ENCODE peak calls at places on chromosomes 7 and 10, in nine cellular contexts. O is IMR-90, T is fibroblast of lung, I is HCT116, E is colonic mucosa, V is Peyer's patch, P is cardiac muscle cell, C is pancreas, H is iPS DF 6.9. W is an unnamed sample. For H3K4me1 and H3K36me3, the result is how much of the 10 kb centered on the place peaks cover.

GRCh38 chr10:34994565-34995142 is 95.5 kb downstream of the CUL2 start:
- DNase-seq in O (peak), T (peak), I (peak), E (peak), V (no peak), P (peak), C (peak), H (peak), W (peak)

GRCh38 chr7:128883622-128884549 is 21.2 kb downstream of the ATP6V1F start:
- DNase-seq in O (peak), T (peak), I (peak), E (peak), V (peak), P (peak), C (peak), H (no peak), W (peak)

GRCh38 chr10:1612910-1613309 is 124.4 kb downstream of the ADARB2 start:
- DNase-seq in O (no peak), T (no peak), I (no peak), E (no peak), V (no peak), P (no peak), C (no peak), H (no peak), W (no peak)

GRCh38 chr7:144378651-144379050 is 23.4 kb downstream of the ARHGEF5 start:
- DNase-seq in O (no peak), T (no peak), I (no peak), E (no peak), V (no peak), P (no peak), C (no peak), H (no peak), W (no peak)

GRCh38 chr7:140778975-140779374 is 82.5 kb downstream of the NDUFB2 start:
- DNase-seq in O (no peak), T (no peak), I (no peak), E (no peak), V (no peak), P (no peak), C (no peak), H (no peak), W (no peak)

GRCh38 chr7:138755831-138756590 is 41.8 kb upstream of the TMEM213 start:
- DNase-seq in O (no peak), T (peak), I (no peak), E (no peak), V (no peak), P (no peak), C (no peak), H (no peak), W (no peak)

GRCh38 chr7:20035279-20035875 is 181.8 kb downstream of the MACC1 start:
- DNase-seq in O (no peak), T (no peak), I (no peak), E (no peak), V (no peak), P (no peak), C (no peak), H (no peak), W (no peak)

GRCh38 chr10:70379581-70380176 is 2.7 kb downstream of the LRRC20 start:
- DNase-seq in O (no peak), T (peak), I (no peak), E (no peak), V (no peak), P (no peak), C (no peak), H (no peak), W (no peak)

GRCh38 chr10:44848211-44848610 is 62.9 kb upstream of the TMEM72 start:
- DNase-seq in O (no peak), T (no peak), I (no peak), E (no peak), V (no peak), P (no peak), C (no peak), H (no peak), W (no peak)

GRCh38 chr10:26739087-26739631 is 41.7 kb downstream of the PDSS1 start:
- DNase-seq in O (no peak), T (no peak), I (no peak), E (no peak), V (no peak), P (no peak), C (no peak), H (no peak), W (no peak)

GRCh38 chr10:44385726-44386438 is 985 bp upstream of the CXCL12 start:
- DNase-seq in O (no peak), T (no peak), I (no peak), E (no peak), V (no peak), P (peak), C (no peak), H (no peak), W (no peak)

GRCh38 chr10:132443998-132444876 is 47.2 kb downstream of the PWWP2B start:
- DNase-seq in O (no peak), T (no peak), I (no peak), E (no peak), V (no peak), P (peak), C (no peak), H (no peak), W (no peak)

GRCh38 chr10:3077506-3077905 is 10.2 kb downstream of the PFKP start:
- DNase-seq in O (no peak), T (no peak), I (no peak), E (no peak), V (no peak), P (no peak), C (no peak), H (no peak), W (no peak)

GRCh38 chr7:47284691-47285246 is 297.1 kb downstream of the TNS3 start:
- DNase-seq in O (no peak), T (no peak), I (no peak), E (peak), V (no peak), P (no peak), C (no peak), H (no peak), W (no peak)

GRCh38 chr7:31955021-31955420 is 115.2 kb downstream of the PDE1C start:
- DNase-seq in O (no peak), T (no peak), I (no peak), E (no peak), V (no peak), P (peak), C (no peak), H (no peak), W (no peak)

GRCh38 chr7:5421626-5422323 is 1.9 kb downstream of the TNRC18 start:
- DNase-seq in O (peak), T (peak), I (no peak), E (peak), V (no peak), P (peak), C (peak), H (no peak), W (no peak)

GRCh38 chr7:108147031-108147563 is 16.9 kb upstream of the LAMB4 start:
- DNase-seq in O (no peak), T (no peak), I (no peak), E (no peak), V (no peak), P (no peak), C (no peak), H (no peak), W (no peak)

GRCh38 chr7:100177040-100178001 is at the start of the genes GPC2 and STAG3:
- DNase-seq in O (peak), T (peak), I (peak), E (peak), V (peak), P (peak), C (peak), H (peak), W (peak)

GRCh38 chr7:29194594-29195417 is at the start of gene CHN2:
- DNase-seq in O (no peak), T (no peak), I (no peak), E (peak), V (peak), P (peak), C (peak), H (no peak), W (peak)

GRCh38 chr7:106571563-106571962 is 89.4 kb downstream of the CCDC71L start:
- DNase-seq in O (no peak), T (no peak), I (no peak), E (no peak), V (no peak), P (no peak), C (no peak), H (no peak), W (no peak)

GRCh38 chr7:47576909-47577255 is 5.0 kb downstream of the TNS3 start:
- DNase-seq in O (no peak), T (no peak), I (no peak), E (no peak), V (no peak), P (no peak), C (no peak), H (no peak), W (no peak)

GRCh38 chr10:29332061-29332760 is 43.3 kb downstream of the LYZL1 start:
- DNase-seq in O (no peak), T (no peak), I (no peak), E (no peak), V (no peak), P (no peak), C (no peak), H (no peak), W (no peak)

GRCh38 chr7:154429666-154430404 is 377.6 kb downstream of the DPP6 start:
- DNase-seq in O (no peak), T (no peak), I (no peak), E (no peak), V (no peak), P (no peak), C (no peak), H (no peak), W (no peak)

GRCh38 chr7:111516612-111517011 is 45.7 kb downstream of the IMMP2L start:
- DNase-seq in O (no peak), T (no peak), I (no peak), E (no peak), V (no peak), P (no peak), C (no peak), H (no peak), W (no peak)

GRCh38 chr10:15515207-15515606 is 144.1 kb upstream of the FAM171A1 start:
- DNase-seq in O (no peak), T (peak), I (no peak), E (peak), V (no peak), P (peak), C (no peak), H (no peak), W (no peak)

GRCh38 chr10:106082865-106083264 is 1081.6 kb downstream of the SORCS1 start:
- DNase-seq in O (no peak), T (no peak), I (no peak), E (no peak), V (no peak), P (peak), C (no peak), H (no peak), W (no peak)

GRCh38 chr10:13787015-13787421 is 200.3 kb downstream of the PRPF18 start:
- DNase-seq in O (peak), T (no peak), I (no peak), E (peak), V (peak), P (peak), C (no peak), H (no peak), W (no peak)

GRCh38 chr7:128831178-128831993 is 1.2 kb downstream of the FLNC start:
- DNase-seq in O (peak), T (peak), I (no peak), E (no peak), V (no peak), P (peak), C (no peak), H (no peak), W (peak)

GRCh38 chr7:31192996-31193395 is 140.9 kb downstream of the ADCYAP1R1 start:
- DNase-seq in O (peak), T (peak), I (peak), E (peak), V (no peak), P (peak), C (peak), H (peak), W (peak)

GRCh38 chr7:151428393-151429231 is 11.3 kb downstream of the CRYGN start:
- DNase-seq in O (peak), T (peak), I (no peak), E (no peak), V (no peak), P (peak), C (no peak), H (no peak), W (no peak)

GRCh38 chr10:69232736-69233135 is 12.6 kb downstream of the HKDC1 start:
- DNase-seq in O (no peak), T (no peak), I (no peak), E (peak), V (no peak), P (no peak), C (no peak), H (no peak), W (no peak)

GRCh38 chr10:109934958-109935793 is 11.9 kb upstream of the XPNPEP1 start:
- DNase-seq in O (peak), T (peak), I (no peak), E (no peak), V (no peak), P (peak), C (peak), H (peak), W (no peak)

GRCh38 chr10:86971146-86971991 is 3.1 kb downstream of the ADIRF start:
- DNase-seq in O (peak), T (peak), I (peak), E (peak), V (peak), P (peak), C (peak), H (no peak), W (no peak)

GRCh38 chr7:94249631-94250030 is 145.1 kb upstream of the COL1A2 start:
- DNase-seq in O (no peak), T (no peak), I (no peak), E (no peak), V (no peak), P (no peak), C (no peak), H (no peak), W (no peak)

GRCh38 chr10:109820620-109821405 is 102.5 kb downstream of the XPNPEP1 start:
- DNase-seq in O (no peak), T (no peak), I (no peak), E (no peak), V (no peak), P (no peak), C (peak), H (no peak), W (no peak)

GRCh38 chr7:146960747-146961416 is 844.3 kb downstream of the CNTNAP2 start:
- DNase-seq in O (no peak), T (no peak), I (no peak), E (no peak), V (no peak), P (no peak), C (no peak), H (peak), W (peak)

GRCh38 chr7:102944241-102944640 is 31.4 kb downstream of the LRRC17 start:
- DNase-seq in O (no peak), T (no peak), I (no peak), E (no peak), V (no peak), P (no peak), C (no peak), H (no peak), W (no peak)

GRCh38 chr7:102942181-102942882 is 29.5 kb downstream of the LRRC17 start:
- DNase-seq in O (no peak), T (no peak), I (no peak), E (no peak), V (no peak), P (peak), C (no peak), H (no peak), W (no peak)

GRCh38 chr7:102938679-102939078 is 25.9 kb downstream of the LRRC17 start:
- DNase-seq in O (no peak), T (no peak), I (no peak), E (no peak), V (no peak), P (no peak), C (no peak), H (no peak), W (no peak)

GRCh38 chr7:102943425-102944169 is 30.8 kb downstream of the LRRC17 start:
- DNase-seq in O (no peak), T (no peak), I (no peak), E (no peak), V (no peak), P (no peak), C (no peak), H (no peak), W (no peak)

GRCh38 chr7:102942883-102943261 is 30.1 kb downstream of the LRRC17 start:
- DNase-seq in O (no peak), T (no peak), I (no peak), E (no peak), V (no peak), P (no peak), C (no peak), H (no peak), W (no peak)
- H3K4me1 ChIP-seq in O (under half), T (under half), I (under half), E (under half), V (under half), P (under half), C (under half), H (under half), W (under half)

DNA sequence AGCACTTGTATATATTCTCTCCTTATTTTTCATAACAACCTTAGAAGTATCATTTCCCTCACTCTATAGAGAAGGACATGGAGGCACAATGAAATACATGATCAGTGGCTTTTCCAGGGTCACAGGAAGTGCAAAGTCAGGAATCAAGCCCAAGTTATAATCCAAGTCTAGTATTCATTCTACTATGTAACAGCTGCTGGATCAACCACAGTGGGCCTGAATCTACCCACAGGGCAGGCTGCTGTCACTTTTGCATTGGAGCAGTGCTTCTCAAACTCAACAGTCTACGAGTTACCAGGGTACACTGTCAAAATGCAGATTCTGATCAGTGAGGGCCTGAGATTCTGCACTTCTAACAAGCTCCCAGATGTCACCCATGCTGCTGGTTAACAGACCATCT is 18.3 kb downstream of the ZDHHC16 start:
- DNase-seq in O (no peak), T (no peak), I (no peak), E (no peak), V (no peak), P (no peak), C (no peak), H (no peak), W (no peak)
- H3K36me3 ChIP-seq in O (half or more), T (under half), I (half or more), E (under half), V (under half), P (half or more), C (half or more), H (half or more), W (half or more)

GRCh38 chr7:50274361-50274760 is 30.2 kb upstream of the IKZF1 start:
- DNase-seq in O (no peak), T (no peak), I (no peak), E (no peak), V (no peak), P (no peak), C (no peak), H (no peak), W (no peak)

GRCh38 chr7:50275430-50275829 is 29.1 kb upstream of the IKZF1 start:
- DNase-seq in O (no peak), T (no peak), I (no peak), E (no peak), V (no peak), P (no peak), C (no peak), H (no peak), W (no peak)

GRCh38 chr7:50281680-50282445 is 22.7 kb upstream of the IKZF1 start:
- DNase-seq in O (no peak), T (no peak), I (no peak), E (no peak), V (no peak), P (no peak), C (no peak), H (no peak), W (no peak)

GRCh38 chr7:50276446-50276845 is 28.1 kb upstream of the IKZF1 start:
- DNase-seq in O (no peak), T (no peak), I (no peak), E (no peak), V (no peak), P (no peak), C (no peak), H (no peak), W (no peak)

GRCh38 chr7:50278120-50278519 is 26.4 kb upstream of the IKZF1 start:
- DNase-seq in O (no peak), T (no peak), I (no peak), E (no peak), V (no peak), P (no peak), C (no peak), H (no peak), W (no peak)
- H3K4me1 ChIP-seq in O (under half), T (under half), I (under half), E (under half), V (under half), P (under half), C (under half), H (under half), W (under half)

DNA sequence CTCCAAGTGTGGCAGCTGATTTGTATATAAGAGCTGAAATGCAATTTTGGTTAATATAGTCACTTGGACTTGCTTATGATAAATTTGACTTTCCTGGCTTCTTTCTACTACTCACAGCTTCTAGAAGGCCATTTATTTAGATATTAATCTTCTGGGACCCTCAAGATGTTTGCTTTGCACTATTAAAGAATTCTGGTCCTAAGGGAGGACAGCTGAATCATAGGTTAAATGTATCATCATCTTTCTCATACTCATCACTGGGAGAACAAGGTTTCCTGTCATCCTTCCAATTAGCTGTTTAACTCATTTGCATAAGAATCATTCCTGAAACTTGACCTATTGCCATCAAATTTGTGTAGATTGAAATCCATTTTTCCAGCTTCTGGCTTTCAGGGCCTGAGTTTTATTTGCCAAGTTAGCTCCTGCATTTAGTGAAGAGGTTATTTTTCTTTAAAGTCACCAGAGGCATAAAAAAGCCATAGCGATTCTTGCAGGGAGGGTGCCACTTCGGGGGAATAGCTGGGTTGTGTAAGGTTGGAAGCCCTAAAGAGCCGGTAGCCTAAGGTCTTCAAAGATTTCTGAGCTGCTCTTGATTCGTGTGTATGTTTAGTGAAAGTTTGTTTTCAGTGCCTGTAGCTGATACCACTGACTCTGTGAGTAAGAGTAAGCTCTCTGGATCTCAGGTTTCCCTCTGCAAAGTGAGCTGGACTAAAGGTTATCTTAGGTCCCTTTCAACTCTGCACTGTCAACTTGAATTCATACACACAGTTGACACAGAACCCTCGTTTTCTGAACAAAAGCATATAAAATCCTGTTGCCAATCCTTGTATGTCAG is 4.2 kb downstream of the MAP3K8 start:
- DNase-seq in O (peak), T (peak), I (no peak), E (no peak), V (no peak), P (no peak), C (no peak), H (no peak), W (no peak)
- H3K36me3 ChIP-seq in O (under half), T (under half), I (under half), E (under half), V (under half), P (under half), C (under half), H (under half), W (under half)

GRCh38 chr7:35849158-35849831 is 48.4 kb downstream of the SEPTIN7 start:
- DNase-seq in O (peak), T (no peak), I (no peak), E (no peak), V (no peak), P (peak), C (no peak), H (no peak), W (no peak)

GRCh38 chr7:35848728-35849127 is 47.9 kb downstream of the SEPTIN7 start:
- DNase-seq in O (no peak), T (no peak), I (no peak), E (no peak), V (no peak), P (peak), C (no peak), H (no peak), W (no peak)

GRCh38 chr7:35849954-35850353 is 49.1 kb downstream of the SEPTIN7 start:
- DNase-seq in O (no peak), T (no peak), I (no peak), E (no peak), V (no peak), P (no peak), C (no peak), H (no peak), W (no peak)

DNA sequence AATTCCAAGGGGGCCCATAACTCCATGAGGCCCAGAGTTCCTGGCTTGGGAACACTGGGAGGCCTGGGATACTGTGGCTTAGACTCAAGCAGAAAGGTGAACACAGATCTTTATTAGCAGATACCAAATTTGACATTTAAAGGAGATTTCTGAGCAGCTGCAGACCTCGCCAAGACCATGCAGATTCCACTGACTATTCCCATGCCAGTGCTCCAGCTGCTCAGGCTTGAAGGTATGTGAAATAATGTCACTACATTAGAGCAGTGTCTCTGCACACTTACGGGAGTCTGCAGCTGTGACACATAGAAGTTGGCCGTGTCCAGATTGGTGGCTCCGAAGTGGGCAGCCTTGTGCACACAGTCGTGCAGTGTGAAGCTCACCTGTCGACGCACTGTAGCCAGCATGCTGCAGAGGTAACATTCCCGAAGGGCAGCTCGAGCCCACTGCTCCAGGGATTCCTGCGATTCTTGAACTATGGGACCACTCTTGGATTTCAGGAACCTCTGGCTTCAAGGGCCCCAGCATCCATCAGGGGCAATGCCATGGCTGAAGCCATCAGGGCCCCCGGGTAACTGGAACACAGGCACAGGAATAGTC is 46.1 kb downstream of the SEPTIN7 start:
- DNase-seq in O (no peak), T (no peak), I (no peak), E (no peak), V (no peak), P (no peak), C (no peak), H (no peak), W (no peak)
- H3K4me1 ChIP-seq in O (under half), T (under half), I (under half), E (under half), V (under half), P (under half), C (under half), H (under half), W (under half)

W was measured in NT2/D1.